ENCODE peak calls at places on chromosomes 4 and X, in nine cellular contexts. J is upper lobe of right lung, E is HFF-Myc, I is mesothelial cell of epicardium, C is fibroblast of lung, O is AG04449, F is cardiac fibroblast, X is SK-N-SH, U is endodermal cell. T is an unnamed sample.

GRCh38 chr4:76377922-76378321 is 43.0 kb downstream of the CCDC158 start:
- DNase-seq in I (no peak), X (peak; percentile 58), F (peak; percentile 61), J (peak; percentile 62), C (peak; percentile 65), O (no peak), U (peak; percentile 76), E (no peak), T (no peak)

GRCh38 chr4:62644372-62644771 is 1444.2 kb downstream of the ADGRL3 start:
- DNase-seq in U (peak; percentile 59), X (no peak), C (peak; percentile 7), I (no peak), J (no peak), E (no peak), O (no peak), F (peak; percentile 62), T (no peak)

GRCh38 chr4:107349732-107350131 is 313.6 kb upstream of the DKK2 start:
- DNase-seq in J (no peak), I (no peak), F (no peak), O (no peak), X (no peak), E (no peak), U (no peak), C (no peak), T (no peak)

GRCh38 chrX:70172226-70172625 is 5.1 kb upstream of the DGAT2L6 start:
- DNase-seq in U (no peak), E (no peak), J (no peak), O (no peak), C (peak; percentile 29), I (no peak), F (peak; percentile 65), X (no peak), T (no peak)

GRCh38 chr4:177385576-177386320 is 56.5 kb downstream of the AGA start:
- DNase-seq in O (no peak), X (no peak), J (no peak), F (no peak), C (peak; percentile 27), E (no peak), I (no peak), U (no peak), T (no peak)

GRCh38 chr4:83083925-83084475 is 30.5 kb downstream of the PLAC8 start:
- DNase-seq in J (no peak), E (no peak), I (no peak), F (no peak), X (no peak), O (no peak), C (no peak), U (peak; percentile 47), T (no peak)

GRCh38 chrX:139126493-139126892 is 404.0 kb upstream of the F9 start:
- DNase-seq in U (peak; percentile 80), F (no peak), J (no peak), C (no peak), O (no peak), X (peak; percentile 2), I (no peak), E (no peak), T (no peak)

GRCh38 chr4:117085185-117085701 is at the start of gene TRAM1L1:
- DNase-seq in C (peak; percentile 76), I (peak; percentile 65), F (peak; percentile 30), X (peak; percentile 92), O (peak; percentile 23), E (peak; percentile 10), J (peak; percentile 85), U (peak; percentile 94), T (peak; percentile 71)

GRCh38 chr4:84258905-84259830 is 239.9 kb downstream of the NKX6-1 start:
- DNase-seq in O (no peak), U (peak; percentile 70), J (no peak), X (no peak), C (peak; percentile 22), F (peak; percentile 47), E (no peak), I (no peak), T (no peak)

DNA sequence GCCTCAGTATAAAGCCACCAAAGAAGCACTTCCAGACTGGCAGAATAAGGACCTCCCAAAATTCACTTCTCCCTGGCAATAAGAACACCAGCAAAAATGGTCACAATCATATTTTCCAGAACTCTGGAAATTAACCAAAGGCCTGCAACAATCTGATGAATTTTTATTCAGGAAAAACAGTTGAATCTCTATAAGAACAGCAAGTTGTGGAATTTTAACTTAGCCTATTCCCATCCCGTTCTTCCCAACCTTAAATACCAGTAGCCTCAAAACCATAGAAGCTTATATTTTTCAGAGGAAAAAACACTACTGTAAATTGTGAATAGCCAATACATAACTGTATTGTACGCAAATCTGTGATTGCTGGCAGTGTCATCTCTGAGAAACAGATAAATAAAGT is 67.9 kb downstream of the COL25A1 start:
- DNase-seq in J (no peak), E (no peak), C (no peak), O (no peak), F (no peak), X (no peak), U (no peak), I (no peak), T (no peak)
- TF ChIP-seq CTCF in J (no peak), E (no peak), C (no peak), O (no peak), F (no peak), X (no peak), U (no peak), I (no peak), T (no peak)

GRCh38 chr4:97720869-97721432 is 422.3 kb downstream of the STPG2 start:
- DNase-seq in X (peak; percentile 46), O (no peak), C (peak; percentile 25), F (peak; percentile 59), J (no peak), E (no peak), I (no peak), U (no peak), T (no peak)
- TF ChIP-seq CTCF in X (peak; percentile 61), O (peak; percentile 7), C (no peak), F (peak; percentile 10), J (no peak), E (no peak), I (no peak), U (peak; percentile 73), T (no peak)

DNA sequence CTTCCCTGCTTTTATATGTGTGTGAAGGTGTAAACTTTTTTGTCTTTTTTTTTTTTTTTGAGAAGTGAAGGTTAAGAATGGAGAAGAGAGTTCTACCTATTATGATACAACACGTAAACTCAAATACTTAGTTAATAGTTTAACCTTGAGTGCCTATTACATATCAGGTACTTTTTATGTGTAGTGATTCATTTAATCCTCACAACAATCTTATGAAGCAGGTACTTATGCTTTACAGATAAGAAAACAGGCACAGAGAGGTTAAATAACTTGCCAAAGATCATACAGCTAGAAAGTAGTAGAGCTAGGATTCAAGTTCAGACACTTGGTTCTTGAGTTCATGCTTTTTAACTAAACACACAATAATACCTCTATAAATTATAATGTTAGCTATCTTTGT is 107.4 kb downstream of the THOC2 start:
- DNase-seq in O (no peak), F (no peak), I (no peak), J (no peak), X (no peak), C (no peak), U (no peak), E (no peak), T (no peak)
- TF ChIP-seq CTCF in O (no peak), F (no peak), I (no peak), J (no peak), X (no peak), C (no peak), U (no peak), E (no peak), T (no peak)

GRCh38 chr4:123600426-123600825 is 203.8 kb downstream of the SPRY1 start:
- DNase-seq in E (no peak), U (no peak), O (no peak), X (no peak), C (no peak), J (no peak), F (peak; percentile 37), I (no peak), T (no peak)

GRCh38 chr4:123599061-123599919 is 202.7 kb downstream of the SPRY1 start:
- DNase-seq in O (no peak), U (no peak), J (no peak), X (no peak), C (peak; percentile 41), I (no peak), F (peak; percentile 90), E (no peak), T (no peak)

GRCh38 chr4:123596805-123597204 is 200.2 kb downstream of the SPRY1 start:
- DNase-seq in J (no peak), U (no peak), E (no peak), C (no peak), F (no peak), I (no peak), O (no peak), X (no peak), T (no peak)

GRCh38 chr4:123599920-123600394 is 203.4 kb downstream of the SPRY1 start:
- DNase-seq in U (peak; percentile 82), X (peak; percentile 24), F (peak; percentile 91), I (no peak), J (peak; percentile 88), E (no peak), C (peak; percentile 62), O (no peak), T (no peak)

GRCh38 chr4:123597586-123597985 is 201.0 kb downstream of the SPRY1 start:
- DNase-seq in C (peak; percentile 83), O (peak; percentile 40), J (no peak), F (peak; percentile 57), U (no peak), I (no peak), X (no peak), E (no peak), T (no peak)
- TF ChIP-seq CTCF in C (no peak), O (no peak), J (no peak), F (no peak), U (no peak), I (no peak), X (no peak), E (no peak), T (no peak)

GRCh38 chrX:42684062-42684461 is 93.9 kb downstream of the PPP1R2C start:
- DNase-seq in C (no peak), F (no peak), E (no peak), I (no peak), J (no peak), U (no peak), O (no peak), X (no peak), T (no peak)

GRCh38 chrX:42686296-42686695 is 91.7 kb downstream of the PPP1R2C start:
- DNase-seq in O (no peak), U (no peak), I (no peak), J (no peak), X (no peak), F (peak; percentile 27), E (no peak), C (no peak), T (no peak)

GRCh38 chrX:42678133-42678532 is 99.8 kb downstream of the PPP1R2C start:
- DNase-seq in C (peak; percentile 6), J (no peak), I (no peak), F (peak; percentile 51), E (no peak), O (no peak), X (no peak), U (no peak), T (no peak)

DNA sequence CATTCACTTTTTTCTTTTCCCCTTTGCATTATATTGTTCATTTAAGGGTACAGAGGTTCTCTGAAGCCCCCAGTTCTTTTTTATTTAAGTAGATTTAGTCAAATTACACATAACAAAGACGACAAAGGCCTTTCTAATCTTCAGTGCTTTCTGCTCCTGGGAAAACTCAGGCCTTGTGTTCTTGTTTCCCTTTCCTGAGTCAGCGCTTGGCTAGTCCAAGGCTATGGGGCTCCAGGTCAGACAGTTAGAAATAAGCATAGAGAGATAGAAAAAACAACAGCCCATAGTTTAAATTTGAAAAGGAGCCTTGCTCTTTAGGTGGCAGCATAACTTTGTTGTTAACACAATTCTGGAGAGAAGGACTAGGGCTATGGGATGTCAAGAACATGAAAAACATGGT is 97.3 kb downstream of the PPP1R2C start:
- DNase-seq in C (peak; percentile 26), X (no peak), F (peak; percentile 65), O (no peak), E (no peak), I (no peak), U (peak; percentile 63), J (no peak), T (no peak)
- TF ChIP-seq CTCF in C (no peak), X (no peak), F (no peak), O (no peak), E (no peak), I (no peak), U (no peak), J (no peak), T (no peak)

T was measured in coronary artery.